ENCODE peak calls at places on chromosomes 16 and 17, in four cellular contexts. One of them, this sample, is unnamed. For H3K9me3, the result is how much of the 10 kb centered on the place peaks cover.

GRCh38 chr17:9360610-9361571 is 214.7 kb downstream of the STX8 start:
- DNase-seq in cardiac muscle cell: peak
- DNase-seq in fibroblast of lung: peak
- DNase-seq in stomach: no peak
- DNase-seq in this sample: peak

GRCh38 chr16:27314161-27314723 is 468 bp downstream of the IL4R start:
- DNase-seq in cardiac muscle cell: peak
- DNase-seq in fibroblast of lung: peak
- DNase-seq in stomach: peak
- DNase-seq in this sample: peak

GRCh38 chr17:80861892-80862291 is 129.7 kb upstream of the CHMP6 start:
- DNase-seq in cardiac muscle cell: peak
- DNase-seq in fibroblast of lung: peak
- DNase-seq in stomach: no peak
- DNase-seq in this sample: peak

GRCh38 chr17:77851921-77852320 is 106.6 kb upstream of the TNRC6C start:
- DNase-seq in cardiac muscle cell: no peak
- DNase-seq in fibroblast of lung: no peak
- DNase-seq in stomach: no peak
- DNase-seq in this sample: no peak

GRCh38 chr17:696412-696811 is 18.2 kb downstream of the VPS53 start:
- DNase-seq in cardiac muscle cell: no peak
- DNase-seq in fibroblast of lung: no peak
- DNase-seq in stomach: no peak
- DNase-seq in this sample: no peak

GRCh38 chr16:5056347-5056746 is 9.4 kb downstream of the C16orf89 start:
- DNase-seq in cardiac muscle cell: peak
- DNase-seq in fibroblast of lung: no peak
- DNase-seq in stomach: peak
- DNase-seq in this sample: peak

GRCh38 chr17:14882131-14882530 is 383.0 kb downstream of the PMP22 start:
- DNase-seq in cardiac muscle cell: no peak
- DNase-seq in fibroblast of lung: peak
- DNase-seq in stomach: no peak
- DNase-seq in this sample: no peak

GRCh38 chr17:77153487-77153886 is 12.7 kb downstream of the SEC14L1 start:
- DNase-seq in cardiac muscle cell: no peak
- DNase-seq in fibroblast of lung: no peak
- DNase-seq in stomach: no peak
- DNase-seq in this sample: no peak

GRCh38 chr17:79739148-79740062 is 8.7 kb downstream of the ENPP7 start:
- DNase-seq in cardiac muscle cell: no peak
- DNase-seq in fibroblast of lung: no peak
- DNase-seq in stomach: no peak
- DNase-seq in this sample: no peak

GRCh38 chr16:3443108-3444031 is at the start of the genes NAA60 and ZNF597:
- DNase-seq in cardiac muscle cell: peak
- DNase-seq in fibroblast of lung: peak
- DNase-seq in stomach: peak
- DNase-seq in this sample: peak

GRCh38 chr16:50535506-50536257 is 12.5 kb upstream of the NKD1 start:
- DNase-seq in cardiac muscle cell: no peak
- DNase-seq in fibroblast of lung: no peak
- DNase-seq in stomach: no peak
- DNase-seq in this sample: no peak

GRCh38 chr17:55273579-55274370 is 9.0 kb downstream of the HLF start:
- DNase-seq in cardiac muscle cell: no peak
- DNase-seq in fibroblast of lung: no peak
- DNase-seq in stomach: peak
- DNase-seq in this sample: peak

GRCh38 chr17:76184266-76184665 is 43.2 kb upstream of the FOXJ1 start:
- DNase-seq in cardiac muscle cell: no peak
- DNase-seq in fibroblast of lung: no peak
- DNase-seq in stomach: no peak
- DNase-seq in this sample: no peak

GRCh38 chr17:58046230-58047094 is 36.8 kb upstream of the DYNLL2 start:
- DNase-seq in cardiac muscle cell: no peak
- DNase-seq in fibroblast of lung: no peak
- DNase-seq in stomach: no peak
- DNase-seq in this sample: no peak

GRCh38 chr16:83802135-83802534 is 5.6 kb upstream of the HSBP1 start:
- DNase-seq in cardiac muscle cell: peak
- DNase-seq in fibroblast of lung: peak
- DNase-seq in stomach: no peak
- DNase-seq in this sample: no peak

GRCh38 chr17:80101946-80102706 is 745 bp downstream of the GAA start:
- DNase-seq in cardiac muscle cell: peak
- DNase-seq in fibroblast of lung: peak
- DNase-seq in stomach: no peak
- DNase-seq in this sample: peak

GRCh38 chr16:59993101-59993500 is 1259.0 kb upstream of the GOT2 start:
- DNase-seq in cardiac muscle cell: no peak
- DNase-seq in fibroblast of lung: no peak
- DNase-seq in stomach: peak
- DNase-seq in this sample: no peak

GRCh38 chr17:55587608-55588139 is 76.4 kb upstream of the SMIM36 start:
- DNase-seq in cardiac muscle cell: peak
- DNase-seq in fibroblast of lung: peak
- DNase-seq in stomach: no peak
- DNase-seq in this sample: peak

GRCh38 chr17:12376276-12376675 is 289.4 kb upstream of the MYOCD start:
- DNase-seq in cardiac muscle cell: no peak
- DNase-seq in fibroblast of lung: no peak
- DNase-seq in stomach: no peak
- DNase-seq in this sample: no peak

GRCh38 chr17:65750678-65751077 is 189.2 kb upstream of the AXIN2 start:
- DNase-seq in cardiac muscle cell: peak
- DNase-seq in fibroblast of lung: peak
- DNase-seq in stomach: peak
- DNase-seq in this sample: peak

GRCh38 chr17:933168-934083 is 46.1 kb downstream of the NXN start:
- DNase-seq in cardiac muscle cell: peak
- DNase-seq in fibroblast of lung: peak
- DNase-seq in stomach: peak
- DNase-seq in this sample: peak

GRCh38 chr17:76416899-76417298 is 32.5 kb downstream of the SPHK1 start:
- DNase-seq in cardiac muscle cell: no peak
- DNase-seq in fibroblast of lung: no peak
- DNase-seq in stomach: no peak
- DNase-seq in this sample: no peak

DNA sequence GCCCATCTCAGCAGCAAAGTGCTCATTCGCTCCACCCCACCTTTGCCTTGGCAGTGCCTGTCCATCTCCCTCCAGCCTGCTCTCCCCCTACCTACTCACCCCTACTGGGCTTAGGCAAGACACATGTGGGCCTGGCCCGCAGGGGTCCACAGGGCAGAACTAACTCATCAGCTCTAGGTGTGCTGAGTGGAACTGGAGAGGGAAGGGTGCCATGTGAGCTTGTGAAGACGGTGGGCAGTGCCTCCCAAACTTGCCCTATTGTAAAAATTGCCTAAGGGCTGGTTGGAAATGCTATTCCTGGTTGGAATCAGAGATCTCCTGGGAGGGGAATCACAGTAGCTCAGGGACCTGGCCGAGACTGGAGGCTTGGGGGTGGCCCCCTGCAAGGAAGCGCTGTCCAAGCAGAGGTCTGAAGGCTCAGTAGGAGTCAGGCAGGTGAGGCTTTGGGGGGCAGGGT is 29.1 kb upstream of the TNS4 start:
- DNase-seq in cardiac muscle cell: no peak
- DNase-seq in fibroblast of lung: no peak
- DNase-seq in stomach: no peak
- DNase-seq in this sample: no peak
- H3K9me3 ChIP-seq in cardiac muscle cell: under half
- H3K9me3 ChIP-seq in fibroblast of lung: under half
- H3K9me3 ChIP-seq in stomach: under half
- H3K9me3 ChIP-seq in this sample: under half

GRCh38 chr16:62079236-62079635 is 43.0 kb upstream of the CDH8 start:
- DNase-seq in cardiac muscle cell: no peak
- DNase-seq in fibroblast of lung: no peak
- DNase-seq in stomach: no peak
- DNase-seq in this sample: no peak
- H3K9me3 ChIP-seq in cardiac muscle cell: under half
- H3K9me3 ChIP-seq in fibroblast of lung: under half
- H3K9me3 ChIP-seq in stomach: under half
- H3K9me3 ChIP-seq in this sample: under half

GRCh38 chr16:55909876-55910275 is 34.7 kb upstream of the CES5A start:
- DNase-seq in cardiac muscle cell: no peak
- DNase-seq in fibroblast of lung: no peak
- DNase-seq in stomach: no peak
- DNase-seq in this sample: no peak
- H3K9me3 ChIP-seq in cardiac muscle cell: under half
- H3K9me3 ChIP-seq in fibroblast of lung: under half
- H3K9me3 ChIP-seq in stomach: under half
- H3K9me3 ChIP-seq in this sample: under half

GRCh38 chr16:82391690-82392089 is 221.7 kb upstream of the MPHOSPH6 start:
- DNase-seq in cardiac muscle cell: no peak
- DNase-seq in fibroblast of lung: no peak
- DNase-seq in stomach: no peak
- DNase-seq in this sample: no peak
- H3K9me3 ChIP-seq in cardiac muscle cell: under half
- H3K9me3 ChIP-seq in fibroblast of lung: under half
- H3K9me3 ChIP-seq in stomach: under half
- H3K9me3 ChIP-seq in this sample: under half

GRCh38 chr17:22270381-22270780 is 578.1 kb downstream of the KCNJ18 start:
- DNase-seq in cardiac muscle cell: no peak
- DNase-seq in fibroblast of lung: no peak
- DNase-seq in stomach: no peak
- DNase-seq in this sample: no peak
- H3K9me3 ChIP-seq in cardiac muscle cell: under half
- H3K9me3 ChIP-seq in fibroblast of lung: under half
- H3K9me3 ChIP-seq in stomach: under half
- H3K9me3 ChIP-seq in this sample: under half

DNA sequence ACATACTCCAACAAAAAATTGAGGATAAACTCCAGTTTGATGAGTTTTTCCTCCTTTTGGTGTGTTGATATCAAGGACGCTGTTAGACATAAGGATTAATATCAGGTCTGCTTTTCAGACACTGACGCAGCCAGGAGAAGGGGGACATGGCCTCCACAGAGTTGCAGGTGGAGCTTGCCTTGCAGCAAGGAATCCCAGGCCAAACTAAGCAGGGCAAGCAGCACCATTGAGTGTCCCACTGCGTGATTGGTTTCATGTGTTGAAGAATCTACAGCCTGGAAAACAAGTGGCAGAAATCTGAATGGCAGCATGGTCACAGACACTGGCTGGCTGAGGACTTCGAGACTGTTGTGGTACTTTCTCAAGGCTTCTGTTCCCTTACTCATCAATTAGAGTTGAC is 777.6 kb downstream of the KCNJ18 start:
- DNase-seq in cardiac muscle cell: no peak
- DNase-seq in fibroblast of lung: no peak
- DNase-seq in stomach: no peak
- DNase-seq in this sample: no peak
- H3K9me3 ChIP-seq in cardiac muscle cell: under half
- H3K9me3 ChIP-seq in fibroblast of lung: under half
- H3K9me3 ChIP-seq in stomach: under half
- H3K9me3 ChIP-seq in this sample: under half

GRCh38 chr16:48106445-48106844 is 49.3 kb downstream of the ABCC12 start:
- DNase-seq in cardiac muscle cell: no peak
- DNase-seq in fibroblast of lung: no peak
- DNase-seq in stomach: no peak
- DNase-seq in this sample: no peak
- H3K9me3 ChIP-seq in cardiac muscle cell: under half
- H3K9me3 ChIP-seq in fibroblast of lung: under half
- H3K9me3 ChIP-seq in stomach: under half
- H3K9me3 ChIP-seq in this sample: under half